ENCODE peak calls at places on chromosomes 12 and 14, in ten cellular contexts. K is PC-9, L is sigmoid colon, B is A549, D is small intestine, T is adipocyte, P is upper lobe of right lung, A is DND-41, F is left ventricle myocardium inferior, J is A673. I is an unnamed sample.

GRCh38 chr12:82966160-82966559 is 279.5 kb downstream of the TMTC2 start:
- DNase-seq in D (no peak), A (no peak), T (no peak), F (no peak), P (no peak), J (peak; percentile 95), B (no peak), L (no peak), K (no peak), I (peak; percentile 2)

GRCh38 chr12:74752196-74752595 is 214.6 kb downstream of the ATXN7L3B start:
- DNase-seq in T (no peak), J (no peak), A (no peak), B (no peak), K (no peak), L (no peak), F (no peak), P (no peak), D (no peak), I (no peak)

GRCh38 chr12:48237048-48237630 is 34.0 kb upstream of the OR10AD1 start:
- DNase-seq in A (no peak), T (no peak), K (no peak), P (no peak), J (no peak), D (no peak), B (no peak), L (no peak), F (no peak), I (no peak)

GRCh38 chr12:119005085-119005484 is 23.7 kb downstream of the SRRM4 start:
- DNase-seq in F (no peak), B (no peak), J (no peak), A (no peak), K (no peak), D (no peak), P (no peak), L (no peak), T (no peak), I (no peak)

GRCh38 chr14:82776958-82777357 is 1243.3 kb upstream of the SEL1L start:
- DNase-seq in B (no peak), T (no peak), A (no peak), L (no peak), P (no peak), K (no peak), D (no peak), J (no peak), F (no peak), I (no peak)

GRCh38 chr12:130787445-130788410 is 51.3 kb downstream of the STX2 start:
- DNase-seq in P (no peak), D (no peak), K (no peak), J (no peak), T (peak; percentile 58), F (no peak), L (no peak), A (no peak), B (no peak), I (no peak)

GRCh38 chr12:42094277-42094676 is 50.4 kb downstream of the GXYLT1 start:
- DNase-seq in K (no peak), L (no peak), J (peak; percentile 67), B (peak; percentile 31), F (no peak), A (peak; percentile 13), D (peak; percentile 29), T (peak; percentile 28), P (no peak), I (no peak)

GRCh38 chr12:132169376-132169775 is 25.1 kb downstream of the NOC4L start:
- DNase-seq in P (peak; percentile 51), F (peak; percentile 11), J (no peak), L (no peak), K (no peak), D (no peak), B (no peak), A (no peak), T (no peak), I (no peak)

GRCh38 chr12:5376591-5377207 is 55.2 kb upstream of the NTF3 start:
- DNase-seq in P (no peak), D (peak; percentile 41), B (no peak), K (peak; percentile 44), J (no peak), F (no peak), L (no peak), T (no peak), A (no peak), I (peak; percentile 17)

GRCh38 chr14:89251066-89251465 is 166.0 kb downstream of the FOXN3 start:
- DNase-seq in B (no peak), K (no peak), T (peak; percentile 26), L (no peak), F (no peak), J (no peak), P (no peak), A (no peak), D (no peak), I (no peak)

GRCh38 chr12:14774074-14774943 is 29.0 kb downstream of the WBP11 start:
- DNase-seq in J (peak; percentile 94), B (peak; percentile 98), T (peak; percentile 97), F (peak; percentile 93), L (peak; percentile 99), A (no peak), K (peak; percentile 84), D (peak; percentile 98), P (peak; percentile 97), I (peak; percentile 95)

GRCh38 chr12:820336-820735 is 68.0 kb downstream of the WNK1 start:
- DNase-seq in A (no peak), F (no peak), B (no peak), L (no peak), P (no peak), J (no peak), K (no peak), T (no peak), D (no peak), I (no peak)

GRCh38 chr14:104509673-104510072 is 69.9 kb upstream of the C14orf180 start:
- DNase-seq in L (no peak), A (no peak), B (no peak), D (no peak), K (no peak), F (no peak), P (no peak), T (no peak), J (no peak), I (no peak)

DNA sequence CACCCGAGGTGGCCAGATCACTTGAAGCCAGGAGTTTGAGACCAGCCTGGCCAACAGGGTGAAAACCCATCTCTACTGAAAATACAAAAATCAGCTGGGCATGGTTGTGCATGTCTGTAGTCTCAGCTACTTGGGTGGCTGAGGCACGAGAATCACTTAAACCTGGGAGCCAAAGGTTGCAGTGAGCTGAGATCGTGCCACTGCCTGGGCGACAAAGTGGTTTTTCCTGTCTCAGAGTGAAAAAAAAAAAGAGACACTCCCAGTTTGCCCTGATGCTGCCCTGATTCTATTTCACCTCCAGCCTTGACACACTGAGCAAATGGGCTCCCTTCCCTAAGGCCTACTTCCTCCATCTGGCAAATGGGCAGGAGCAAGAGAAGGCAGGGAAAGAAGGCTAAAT is 28.5 kb upstream of the PLEK2 start:
- DNase-seq in K (peak; percentile 72), F (no peak), L (no peak), J (no peak), B (no peak), T (no peak), P (no peak), D (peak; percentile 85), A (no peak), I (no peak)
- H3K4me1 ChIP-seq in K (peaks cover 29% of the 10 kb centered on the region), F (peaks cover 28% of the 10 kb centered on the region), L (peaks cover 10% of the 10 kb centered on the region), J (no peaks in the 10 kb centered on the region), B (no peaks in the 10 kb centered on the region), T (peaks cover 9% of the 10 kb centered on the region), P (no peaks in the 10 kb centered on the region), D (peaks cover 6% of the 10 kb centered on the region), A (no peaks in the 10 kb centered on the region), I (peaks cover 9% of the 10 kb centered on the region)

DNA sequence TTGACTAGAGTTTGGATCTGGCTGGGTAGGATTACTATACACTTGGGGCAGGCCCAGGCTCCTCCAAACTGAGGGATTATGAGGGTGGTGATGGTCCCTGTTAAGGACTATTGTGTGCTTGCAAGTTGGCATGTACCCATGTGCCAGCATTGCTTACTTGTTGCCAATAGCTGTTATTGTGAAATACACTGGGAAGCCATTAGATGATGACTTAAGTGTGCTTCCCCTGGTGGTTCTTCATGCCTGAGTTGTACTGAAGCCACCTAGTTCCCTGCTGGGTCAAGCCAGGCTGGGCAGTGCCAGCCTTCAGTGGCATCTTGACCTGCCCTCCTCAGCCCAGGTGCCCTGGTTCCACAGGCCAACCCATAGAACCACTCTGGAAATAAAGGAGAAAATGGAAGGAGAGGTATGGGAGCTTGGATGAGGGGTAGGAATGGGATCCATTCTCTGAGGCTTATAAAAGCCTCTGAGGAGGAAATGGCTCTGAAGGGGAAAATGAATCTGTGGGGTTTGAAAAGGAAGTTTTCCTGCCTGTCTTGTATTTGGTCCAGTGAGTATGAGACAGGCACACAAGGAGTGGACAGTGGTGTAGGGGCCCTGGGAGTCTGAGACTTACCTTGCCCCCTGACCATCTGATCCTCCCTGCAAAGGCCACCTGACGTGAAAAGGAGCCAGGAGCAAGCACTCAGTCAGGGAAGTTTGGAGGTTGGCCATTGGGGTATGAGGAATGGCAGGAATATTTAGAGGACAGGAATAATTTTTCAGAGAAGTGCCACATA is 724 bp downstream of the LTB4R start:
- DNase-seq in A (no peak), P (no peak), F (no peak), J (peak; percentile 34), D (no peak), K (no peak), L (no peak), B (no peak), T (peak; percentile 56), I (no peak)
- H3K4me3 ChIP-seq in A (no peak overlapping the region), P (peak overlapping the region; percentile 58), F (peak overlapping the region; percentile 70), J (no peak overlapping the region), D (peak overlapping the region; percentile 54), K (no peak overlapping the region), L (peak overlapping the region; percentile 44), B (no peak overlapping the region), T (peak overlapping the region; percentile 68), I (peak overlapping the region; percentile 56)

DNA sequence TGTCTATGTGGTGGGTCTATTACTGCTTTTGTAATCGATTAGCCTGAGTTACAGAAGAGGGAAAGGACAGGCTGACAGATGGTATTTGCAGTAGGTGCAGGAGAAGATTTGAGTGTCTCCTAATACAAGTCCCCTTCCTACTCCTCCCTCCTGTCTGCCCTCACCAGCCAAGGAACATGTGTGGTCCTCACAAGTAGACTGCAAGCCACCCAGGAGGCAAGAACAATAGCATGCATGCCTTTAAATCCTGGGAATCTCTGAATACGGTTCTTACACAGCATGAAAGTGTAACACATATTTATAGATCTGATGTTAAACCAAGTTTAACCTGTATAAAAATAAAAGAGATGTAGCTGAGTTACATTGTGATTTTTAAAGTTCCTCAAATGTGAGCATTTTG is 117.0 kb downstream of the PTCSC3 start:
- DNase-seq in D (no peak), F (no peak), B (no peak), A (no peak), J (no peak), L (no peak), P (no peak), K (no peak), T (no peak), I (no peak)
- H3K4me1 ChIP-seq in D (no peaks in the 10 kb centered on the region), F (no peaks in the 10 kb centered on the region), B (peaks cover 4% of the 10 kb centered on the region), A (no peaks in the 10 kb centered on the region), J (no peaks in the 10 kb centered on the region), L (no peaks in the 10 kb centered on the region), P (no peaks in the 10 kb centered on the region), K (peaks cover 8% of the 10 kb centered on the region), T (no peaks in the 10 kb centered on the region), I (no peaks in the 10 kb centered on the region)

DNA sequence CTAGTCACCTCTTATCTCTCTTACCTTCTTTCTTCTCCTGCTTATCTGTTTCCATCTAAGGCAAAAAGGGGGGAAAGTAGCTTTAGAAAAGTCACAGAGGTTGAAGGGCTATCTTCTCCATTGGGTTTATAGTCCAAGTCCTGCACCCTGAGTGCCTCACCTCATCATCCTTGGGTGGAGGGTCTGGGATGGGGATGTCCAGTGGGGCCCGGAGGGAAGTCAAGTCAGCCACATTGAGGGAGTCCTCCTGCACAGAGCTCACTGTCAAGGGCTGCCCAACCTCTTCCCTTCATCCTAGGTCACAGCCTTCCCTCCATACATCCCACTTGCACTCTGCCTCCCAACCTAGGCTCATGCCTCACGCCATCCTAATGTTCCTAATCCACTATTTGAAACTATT is 1.2 kb downstream of the PSME2 start:
- DNase-seq in T (no peak), J (no peak), D (no peak), A (no peak), B (no peak), K (no peak), F (no peak), P (no peak), L (no peak), I (no peak)
- H3K4me3 ChIP-seq in T (peak overlapping the region; percentile 97), J (peak overlapping the region; percentile 90), D (peak overlapping the region; percentile 94), A (peak overlapping the region; percentile 76), B (peak overlapping the region; percentile 89), K (peak overlapping the region; percentile 63), F (peak overlapping the region; percentile 99), P (peak overlapping the region; percentile 76), L (no peak overlapping the region), I (no peak overlapping the region)